ENCODE peak calls at places on chromosome 20, in eight cellular contexts. P is HAP-1, A is kidney glomerular epithelial cell, H is K562, K is SJSA1, J is breast epithelium, W is left cardiac atrium, Q is HCEC 1CT. V is an unnamed sample.

GRCh38 chr20:63080411-63080810 is 73.6 kb upstream of the BHLHE23 start:
- DNase-seq in H (no peak), A (no peak), J (peak; percentile 17), K (no peak), Q (no peak), P (no peak), W (peak; percentile 7), V (no peak)

GRCh38 chr20:62355527-62356142 is 11.5 kb downstream of the LAMA5 start:
- DNase-seq in J (peak; percentile 72), P (no peak), H (no peak), W (peak; percentile 75), Q (no peak), K (no peak), A (peak; percentile 77), V (peak; percentile 70)

GRCh38 chr20:20362774-20363435 is 5.0 kb upstream of the INSM1 start:
- DNase-seq in A (no peak), P (no peak), J (no peak), K (no peak), H (no peak), W (no peak), Q (no peak), V (no peak)

GRCh38 chr20:6162239-6162638 is 39.4 kb upstream of the FERMT1 start:
- DNase-seq in W (peak; percentile 69), J (no peak), P (no peak), Q (no peak), H (no peak), K (no peak), A (peak; percentile 83), V (no peak)

GRCh38 chr20:51354191-51354768 is 188.2 kb downstream of the NFATC2 start:
- DNase-seq in J (no peak), H (no peak), K (peak; percentile 67), W (no peak), A (peak; percentile 90), Q (peak; percentile 55), P (no peak), V (peak; percentile 71)

GRCh38 chr20:24698706-24699206 is 229.3 kb downstream of the SYNDIG1 start:
- DNase-seq in W (no peak), Q (no peak), H (no peak), P (no peak), A (no peak), K (no peak), J (no peak), V (no peak)

GRCh38 chr20:41175727-41176330 is 38.5 kb downstream of the PLCG1 start:
- DNase-seq in K (no peak), J (peak; percentile 34), W (no peak), Q (no peak), H (no peak), A (no peak), P (no peak), V (no peak)

GRCh38 chr20:1983311-1983710 is 10.5 kb downstream of the PDYN start:
- DNase-seq in P (no peak), W (no peak), Q (no peak), A (no peak), K (no peak), H (no peak), J (no peak), V (no peak)

GRCh38 chr20:3710027-3710426 is 2.4 kb downstream of the SIGLEC1 start:
- DNase-seq in H (no peak), J (no peak), W (no peak), Q (no peak), P (no peak), A (no peak), K (no peak), V (no peak)

GRCh38 chr20:24582373-24583168 is 113.1 kb downstream of the SYNDIG1 start:
- DNase-seq in W (no peak), K (no peak), P (no peak), H (no peak), Q (no peak), J (no peak), A (no peak), V (no peak)

GRCh38 chr20:59568509-59569024 is 35.8 kb upstream of the PHACTR3 start:
- DNase-seq in K (no peak), P (no peak), A (no peak), Q (no peak), W (no peak), H (no peak), J (no peak), V (no peak)

GRCh38 chr20:4937422-4938319 is 63.6 kb downstream of the SLC23A2 start:
- DNase-seq in J (no peak), A (no peak), H (no peak), W (no peak), K (no peak), P (no peak), Q (no peak), V (no peak)

GRCh38 chr20:22692119-22692475 is 107.7 kb upstream of the FOXA2 start:
- DNase-seq in J (no peak), H (no peak), K (no peak), A (no peak), Q (no peak), W (no peak), P (no peak), V (no peak)

GRCh38 chr20:50146732-50147662 is 6.5 kb downstream of the PEDS1 start:
- DNase-seq in J (no peak), W (peak; percentile 71), Q (no peak), K (peak; percentile 71), H (peak; percentile 62), P (no peak), A (no peak), V (peak; percentile 63)

GRCh38 chr20:760751-761417 is 7.4 kb downstream of the SLC52A3 start:
- DNase-seq in P (no peak), K (no peak), A (no peak), J (no peak), Q (no peak), W (no peak), H (peak; percentile 77), V (peak; percentile 43)

GRCh38 chr20:43191946-43192847 is 2.5 kb upstream of the PTPRT start:
- DNase-seq in P (peak; percentile 3), W (no peak), H (peak; percentile 28), A (peak; percentile 6), J (no peak), K (no peak), Q (no peak), V (peak; percentile 29)

GRCh38 chr20:6731951-6732580 is 35.4 kb upstream of the BMP2 start:
- DNase-seq in J (no peak), Q (no peak), K (no peak), W (peak; percentile 68), A (no peak), P (no peak), H (no peak), V (no peak)

GRCh38 chr20:51720854-51721253 is 47.3 kb downstream of the ATP9A start:
- DNase-seq in W (no peak), J (no peak), Q (no peak), A (no peak), P (no peak), H (no peak), K (no peak), V (no peak)

GRCh38 chr20:63958964-63959698 is 2.9 kb upstream of the UCKL1 start:
- DNase-seq in K (no peak), Q (no peak), P (no peak), A (no peak), W (no peak), J (no peak), H (no peak), V (no peak)

GRCh38 chr20:37986873-37987601 is 46.2 kb downstream of the TTI1 start:
- DNase-seq in P (peak; percentile 72), A (no peak), J (peak; percentile 74), H (no peak), Q (no peak), K (peak; percentile 57), W (peak; percentile 75), V (no peak)

GRCh38 chr20:7155794-7156193 is 388.3 kb downstream of the BMP2 start:
- DNase-seq in W (no peak), Q (no peak), A (no peak), P (no peak), J (no peak), K (no peak), H (no peak), V (no peak)

GRCh38 chr20:19121463-19121862 is 91.0 kb upstream of the SLC24A3 start:
- DNase-seq in H (no peak), J (no peak), P (no peak), W (no peak), A (no peak), Q (no peak), K (no peak), V (no peak)

GRCh38 chr20:3239026-3239866 is at the start of gene SLC4A11:
- DNase-seq in A (peak; percentile 45), H (peak; percentile 54), J (no peak), K (peak; percentile 39), Q (peak; percentile 55), W (peak; percentile 75), P (peak; percentile 49), V (peak; percentile 76)

GRCh38 chr20:51767018-51767866 is 948 bp downstream of the ATP9A start:
- DNase-seq in A (peak; percentile 72), H (peak; percentile 38), Q (no peak), P (peak; percentile 78), W (peak; percentile 73), J (peak; percentile 81), K (peak; percentile 25), V (peak; percentile 40)

GRCh38 chr20:44392776-44393607 is 37.5 kb downstream of the HNF4A start:
- DNase-seq in H (no peak), W (no peak), K (no peak), P (no peak), J (no peak), A (no peak), Q (no peak), V (no peak)

GRCh38 chr20:3163099-3164042 is 3.7 kb upstream of the FASTKD5 start:
- DNase-seq in W (no peak), P (no peak), A (no peak), H (no peak), Q (no peak), J (no peak), K (no peak), V (no peak)

GRCh38 chr20:63381781-63382431 is 20.8 kb upstream of the CHRNA4 start:
- DNase-seq in J (no peak), W (no peak), K (peak; percentile 21), A (no peak), H (peak; percentile 76), Q (no peak), P (no peak), V (no peak)

GRCh38 chr20:57618091-57618765 is 2.0 kb downstream of the ZBP1 start:
- DNase-seq in W (no peak), J (no peak), Q (no peak), A (peak; percentile 11), P (no peak), H (no peak), K (no peak), V (peak; percentile 49)

GRCh38 chr20:39968495-39968894 is 720.5 kb downstream of the MAFB start:
- DNase-seq in H (no peak), K (no peak), J (no peak), W (no peak), A (no peak), P (no peak), Q (no peak), V (no peak)

GRCh38 chr20:24764825-24765224 is 184.2 kb upstream of the CST7 start:
- DNase-seq in H (no peak), W (no peak), P (no peak), Q (no peak), K (no peak), A (no peak), J (peak; percentile 42), V (no peak)

GRCh38 chr20:5662769-5663168 is 87.4 kb upstream of the SHLD1 start:
- DNase-seq in K (no peak), A (no peak), W (no peak), Q (no peak), P (no peak), J (no peak), H (no peak), V (no peak)